ENCODE peak calls at places on chromosomes 3 and 15, in four cellular contexts. P is GM12878, D is sigmoid colon, X is endothelial cell of umbilical vein. W is an unnamed sample. For H3K4me1, the result is how much of the 10 kb centered on the place peaks cover.

GRCh38 chr3:45595364-45596154 is 1.0 kb downstream of the LIMD1 start:
- DNase-seq in X (no peak), D (peak), P (no peak), W (peak)

GRCh38 chr3:53158700-53159414 is 2.2 kb upstream of the PRKCD start:
- DNase-seq in P (no peak), X (no peak), D (no peak), W (no peak)

GRCh38 chr3:167716920-167717319 is 17.8 kb downstream of the PDCD10 start:
- DNase-seq in X (no peak), P (no peak), D (no peak), W (no peak)

GRCh38 chr15:65653341-65653740 is 31.6 kb downstream of the SLC24A1 start:
- DNase-seq in D (no peak), P (no peak), X (peak), W (no peak)

GRCh38 chr3:184366619-184367321 is 5.3 kb downstream of the POLR2H start:
- DNase-seq in X (peak), P (no peak), D (no peak), W (no peak)

GRCh38 chr3:123652346-123652984 is 67.6 kb upstream of the HACD2 start:
- DNase-seq in X (peak), D (peak), P (no peak), W (peak)

GRCh38 chr15:90645873-90646605 is 71.1 kb upstream of the BLM start:
- DNase-seq in P (no peak), X (no peak), D (peak), W (peak)

GRCh38 chr3:170364965-170365364 is 7.5 kb downstream of the SKIL start:
- DNase-seq in X (no peak), D (no peak), P (no peak), W (no peak)

GRCh38 chr3:194134231-194134756 is 1.7 kb upstream of the HES1 start:
- DNase-seq in P (no peak), X (no peak), D (peak), W (peak)

GRCh38 chr3:24149032-24149431 is 203.9 kb downstream of the NR1D2 start:
- DNase-seq in D (no peak), P (no peak), X (no peak), W (no peak)

GRCh38 chr3:56782900-56783299 is 18.8 kb downstream of the ARHGEF3 start:
- DNase-seq in P (no peak), X (peak), D (no peak), W (no peak)

GRCh38 chr3:3799173-3800075 is at the start of gene LRRN1:
- DNase-seq in P (no peak), X (no peak), D (peak), W (peak)
- TF ChIP-seq POLR2A in P (peak), X (no peak), D (no peak), W (no peak)

GRCh38 chr3:124838963-124839362 is 48.2 kb downstream of the ITGB5 start:
- DNase-seq in P (no peak), X (no peak), D (no peak), W (no peak)
- H3K4me1 ChIP-seq in P (under half), X (under half), D (half or more), W (under half)

DNA sequence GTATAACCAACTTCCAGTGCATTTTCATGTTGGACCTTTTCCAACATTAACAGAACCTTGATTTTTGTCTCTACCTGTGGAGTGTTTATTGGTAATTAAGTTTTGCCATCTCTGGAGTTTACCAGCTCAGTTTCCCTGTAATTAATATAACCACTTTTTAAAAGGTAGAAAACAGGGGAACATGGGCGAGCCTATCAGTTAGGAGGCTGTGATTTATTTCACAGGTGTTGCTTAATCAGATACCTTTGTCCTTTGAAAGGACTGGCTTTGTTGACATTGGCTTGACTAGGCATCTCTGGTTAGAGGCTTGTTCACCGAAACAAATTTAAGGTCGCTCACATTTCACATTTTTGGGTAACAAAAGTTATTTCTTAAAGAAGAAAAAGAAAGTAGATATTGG is 622 bp downstream of the NAALADL2 start:
- DNase-seq in P (no peak), X (no peak), D (no peak), W (no peak)
- TF ChIP-seq POLR2AphosphoS5 in P (no peak), X (no peak), D (no peak), W (peak)

GRCh38 chr3:128479558-128480086 is 12.9 kb upstream of the DNAJB8 start:
- DNase-seq in X (no peak), D (no peak), P (no peak), W (no peak)

GRCh38 chr3:128476659-128477058 is 10.0 kb upstream of the DNAJB8 start:
- DNase-seq in D (no peak), X (no peak), P (no peak), W (no peak)

GRCh38 chr3:128480278-128480677 is 12.7 kb downstream of the GATA2 start:
- DNase-seq in D (no peak), P (no peak), X (peak), W (no peak)

GRCh38 chr3:128480717-128481437 is 12.1 kb downstream of the GATA2 start:
- DNase-seq in D (no peak), P (no peak), X (no peak), W (no peak)

GRCh38 chr3:128478576-128479506 is 12.2 kb upstream of the DNAJB8 start:
- DNase-seq in P (no peak), X (no peak), D (no peak), W (no peak)
- TF ChIP-seq POLR2A in P (no peak), X (no peak), D (no peak), W (no peak)

DNA sequence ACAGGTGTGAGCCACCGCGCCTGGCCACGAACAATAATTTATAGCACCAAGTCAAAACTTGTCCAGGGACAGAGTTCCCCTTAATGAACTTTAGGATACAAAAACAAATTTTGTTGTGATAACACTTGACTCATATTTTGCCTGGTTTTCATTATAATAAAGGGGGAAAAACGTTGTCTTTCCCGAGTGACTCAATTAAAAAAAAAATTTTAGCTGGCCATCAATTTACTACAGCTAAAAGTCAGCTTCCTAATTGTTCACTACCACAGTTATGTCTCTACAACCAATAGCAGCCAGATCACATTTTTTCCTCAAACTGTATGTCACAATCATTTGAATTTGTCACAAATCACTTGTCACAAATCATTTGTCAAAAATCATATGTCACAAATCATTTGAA is 116.0 kb downstream of the P3H2 start:
- DNase-seq in D (no peak), P (no peak), X (no peak), W (no peak)
- H3K4me1 ChIP-seq in D (under half), P (under half), X (under half), W (under half)